ENCODE peak calls at places on chromosomes 12 and 14, in nine cellular contexts. One of them, this sample, is unnamed. For H3K27me3 and H3K36me3, the result is how much of the 10 kb centered on the place peaks cover.

GRCh38 chr14:93984070-93984469 is 7.7 kb upstream of the ASB2 start:
- DNase-seq in RWPE2: no peak
- DNase-seq in CD8-positive, alpha-beta T cell: no peak
- DNase-seq in GM06990: no peak
- DNase-seq in astrocyte: peak
- DNase-seq in uterus: no peak
- DNase-seq in bronchial epithelial cell: peak
- DNase-seq in tibial nerve: no peak
- DNase-seq in heart right ventricle: no peak
- DNase-seq in this sample: no peak

GRCh38 chr14:52852810-52853521 is 61.6 kb upstream of the GNPNAT1 start:
- DNase-seq in heart right ventricle: no peak
- DNase-seq in tibial nerve: no peak
- DNase-seq in astrocyte: no peak
- DNase-seq in RWPE2: no peak
- DNase-seq in GM06990: no peak
- DNase-seq in bronchial epithelial cell: no peak
- DNase-seq in uterus: no peak
- DNase-seq in CD8-positive, alpha-beta T cell: no peak
- DNase-seq in this sample: no peak

GRCh38 chr14:20743556-20743955 is 2.1 kb upstream of the EDDM3A start:
- DNase-seq in CD8-positive, alpha-beta T cell: no peak
- DNase-seq in tibial nerve: no peak
- DNase-seq in astrocyte: no peak
- DNase-seq in GM06990: no peak
- DNase-seq in uterus: no peak
- DNase-seq in RWPE2: no peak
- DNase-seq in heart right ventricle: no peak
- DNase-seq in bronchial epithelial cell: peak
- DNase-seq in this sample: no peak

GRCh38 chr12:55470088-55470830 is at the start of gene OR6C70:
- DNase-seq in astrocyte: no peak
- DNase-seq in tibial nerve: no peak
- DNase-seq in bronchial epithelial cell: peak
- DNase-seq in heart right ventricle: no peak
- DNase-seq in uterus: no peak
- DNase-seq in GM06990: no peak
- DNase-seq in RWPE2: no peak
- DNase-seq in CD8-positive, alpha-beta T cell: no peak
- DNase-seq in this sample: no peak

GRCh38 chr12:43835656-43836454 is at the start of gene TMEM117:
- DNase-seq in RWPE2: no peak
- DNase-seq in astrocyte: peak
- DNase-seq in bronchial epithelial cell: peak
- DNase-seq in heart right ventricle: peak
- DNase-seq in CD8-positive, alpha-beta T cell: peak
- DNase-seq in GM06990: peak
- DNase-seq in uterus: peak
- DNase-seq in tibial nerve: peak
- DNase-seq in this sample: peak

GRCh38 chr14:21070610-21071224 is 613 bp downstream of the ARHGEF40 start:
- DNase-seq in uterus: peak
- DNase-seq in CD8-positive, alpha-beta T cell: no peak
- DNase-seq in bronchial epithelial cell: no peak
- DNase-seq in astrocyte: peak
- DNase-seq in RWPE2: no peak
- DNase-seq in GM06990: no peak
- DNase-seq in tibial nerve: peak
- DNase-seq in heart right ventricle: peak
- DNase-seq in this sample: no peak

GRCh38 chr12:124094733-124095132 is 121.7 kb downstream of the ZNF664 start:
- DNase-seq in bronchial epithelial cell: no peak
- DNase-seq in astrocyte: no peak
- DNase-seq in tibial nerve: no peak
- DNase-seq in RWPE2: no peak
- DNase-seq in heart right ventricle: no peak
- DNase-seq in GM06990: no peak
- DNase-seq in uterus: no peak
- DNase-seq in CD8-positive, alpha-beta T cell: no peak
- DNase-seq in this sample: no peak

GRCh38 chr12:24565300-24565699 is 383.6 kb downstream of the BCAT1 start:
- DNase-seq in tibial nerve: no peak
- DNase-seq in RWPE2: no peak
- DNase-seq in astrocyte: no peak
- DNase-seq in heart right ventricle: no peak
- DNase-seq in uterus: no peak
- DNase-seq in bronchial epithelial cell: no peak
- DNase-seq in CD8-positive, alpha-beta T cell: no peak
- DNase-seq in GM06990: no peak
- DNase-seq in this sample: no peak

GRCh38 chr12:6167327-6168280 is 32.6 kb upstream of the CD9 start:
- DNase-seq in astrocyte: peak
- DNase-seq in CD8-positive, alpha-beta T cell: peak
- DNase-seq in RWPE2: no peak
- DNase-seq in bronchial epithelial cell: peak
- DNase-seq in GM06990: peak
- DNase-seq in heart right ventricle: no peak
- DNase-seq in uterus: peak
- DNase-seq in tibial nerve: peak
- DNase-seq in this sample: peak

GRCh38 chr12:48788522-48788851 is 402 bp downstream of the ADCY6 start:
- DNase-seq in heart right ventricle: peak
- DNase-seq in astrocyte: no peak
- DNase-seq in RWPE2: no peak
- DNase-seq in CD8-positive, alpha-beta T cell: no peak
- DNase-seq in bronchial epithelial cell: no peak
- DNase-seq in tibial nerve: no peak
- DNase-seq in GM06990: no peak
- DNase-seq in uterus: no peak
- DNase-seq in this sample: no peak

GRCh38 chr14:106094654-106095189 is 568.3 kb downstream of the TMEM121 start:
- DNase-seq in RWPE2: no peak
- DNase-seq in CD8-positive, alpha-beta T cell: no peak
- DNase-seq in uterus: no peak
- DNase-seq in tibial nerve: no peak
- DNase-seq in bronchial epithelial cell: no peak
- DNase-seq in astrocyte: no peak
- DNase-seq in heart right ventricle: no peak
- DNase-seq in GM06990: no peak
- DNase-seq in this sample: no peak

GRCh38 chr12:116735951-116736599 is 1.8 kb downstream of the SPRING1 start:
- DNase-seq in CD8-positive, alpha-beta T cell: no peak
- DNase-seq in heart right ventricle: no peak
- DNase-seq in bronchial epithelial cell: no peak
- DNase-seq in GM06990: no peak
- DNase-seq in RWPE2: no peak
- DNase-seq in astrocyte: no peak
- DNase-seq in uterus: no peak
- DNase-seq in tibial nerve: no peak
- DNase-seq in this sample: no peak

GRCh38 chr12:26857465-26858176 is 24.6 kb upstream of the ITPR2 start:
- DNase-seq in astrocyte: no peak
- DNase-seq in heart right ventricle: no peak
- DNase-seq in uterus: no peak
- DNase-seq in GM06990: no peak
- DNase-seq in RWPE2: no peak
- DNase-seq in CD8-positive, alpha-beta T cell: no peak
- DNase-seq in bronchial epithelial cell: no peak
- DNase-seq in tibial nerve: no peak
- DNase-seq in this sample: no peak

GRCh38 chr14:49986344-49987014 is 93.6 kb downstream of the ARF6 start:
- DNase-seq in GM06990: no peak
- DNase-seq in RWPE2: no peak
- DNase-seq in astrocyte: peak
- DNase-seq in bronchial epithelial cell: no peak
- DNase-seq in CD8-positive, alpha-beta T cell: no peak
- DNase-seq in uterus: no peak
- DNase-seq in heart right ventricle: no peak
- DNase-seq in tibial nerve: no peak
- DNase-seq in this sample: no peak

GRCh38 chr12:102344691-102345090 is 135.7 kb downstream of the IGF1 start:
- DNase-seq in bronchial epithelial cell: peak
- DNase-seq in uterus: no peak
- DNase-seq in CD8-positive, alpha-beta T cell: no peak
- DNase-seq in GM06990: no peak
- DNase-seq in tibial nerve: no peak
- DNase-seq in heart right ventricle: no peak
- DNase-seq in RWPE2: no peak
- DNase-seq in astrocyte: no peak
- DNase-seq in this sample: no peak

GRCh38 chr12:24560867-24561266 is 388.0 kb downstream of the BCAT1 start:
- DNase-seq in GM06990: no peak
- DNase-seq in heart right ventricle: peak
- DNase-seq in CD8-positive, alpha-beta T cell: no peak
- DNase-seq in tibial nerve: no peak
- DNase-seq in astrocyte: no peak
- DNase-seq in uterus: no peak
- DNase-seq in RWPE2: no peak
- DNase-seq in bronchial epithelial cell: no peak
- DNase-seq in this sample: no peak

GRCh38 chr12:124053855-124054254 is 80.8 kb downstream of the ZNF664 start:
- DNase-seq in RWPE2: no peak
- DNase-seq in astrocyte: peak
- DNase-seq in bronchial epithelial cell: peak
- DNase-seq in heart right ventricle: peak
- DNase-seq in CD8-positive, alpha-beta T cell: no peak
- DNase-seq in GM06990: no peak
- DNase-seq in tibial nerve: peak
- DNase-seq in uterus: peak
- DNase-seq in this sample: no peak

GRCh38 chr12:13049816-13050215 is 5.6 kb downstream of the FAM234B start:
- DNase-seq in GM06990: no peak
- DNase-seq in heart right ventricle: no peak
- DNase-seq in uterus: no peak
- DNase-seq in astrocyte: peak
- DNase-seq in bronchial epithelial cell: no peak
- DNase-seq in CD8-positive, alpha-beta T cell: no peak
- DNase-seq in RWPE2: no peak
- DNase-seq in tibial nerve: no peak
- DNase-seq in this sample: no peak

GRCh38 chr14:104293231-104293841 is 154.9 kb downstream of the KIF26A start:
- DNase-seq in bronchial epithelial cell: no peak
- DNase-seq in tibial nerve: no peak
- DNase-seq in RWPE2: peak
- DNase-seq in heart right ventricle: peak
- DNase-seq in astrocyte: no peak
- DNase-seq in GM06990: no peak
- DNase-seq in CD8-positive, alpha-beta T cell: no peak
- DNase-seq in uterus: no peak
- DNase-seq in this sample: no peak

GRCh38 chr12:2974560-2974971 is 15.4 kb downstream of the TEAD4 start:
- DNase-seq in uterus: no peak
- DNase-seq in CD8-positive, alpha-beta T cell: no peak
- DNase-seq in heart right ventricle: no peak
- DNase-seq in GM06990: no peak
- DNase-seq in astrocyte: peak
- DNase-seq in tibial nerve: no peak
- DNase-seq in RWPE2: no peak
- DNase-seq in bronchial epithelial cell: no peak
- DNase-seq in this sample: no peak

GRCh38 chr14:61524211-61524806 is 171.0 kb upstream of the HIF1A start:
- DNase-seq in uterus: no peak
- DNase-seq in astrocyte: peak
- DNase-seq in CD8-positive, alpha-beta T cell: no peak
- DNase-seq in heart right ventricle: no peak
- DNase-seq in bronchial epithelial cell: peak
- DNase-seq in RWPE2: no peak
- DNase-seq in GM06990: no peak
- DNase-seq in tibial nerve: no peak
- DNase-seq in this sample: no peak

GRCh38 chr12:20695232-20695631 is at the start of gene SLCO1C1:
- DNase-seq in bronchial epithelial cell: no peak
- DNase-seq in astrocyte: no peak
- DNase-seq in CD8-positive, alpha-beta T cell: no peak
- DNase-seq in GM06990: no peak
- DNase-seq in RWPE2: no peak
- DNase-seq in tibial nerve: no peak
- DNase-seq in heart right ventricle: no peak
- DNase-seq in uterus: no peak
- DNase-seq in this sample: no peak

GRCh38 chr12:108947097-108947496 is 67.2 kb downstream of the DAO start:
- DNase-seq in astrocyte: no peak
- DNase-seq in RWPE2: no peak
- DNase-seq in bronchial epithelial cell: no peak
- DNase-seq in uterus: no peak
- DNase-seq in CD8-positive, alpha-beta T cell: no peak
- DNase-seq in heart right ventricle: no peak
- DNase-seq in tibial nerve: no peak
- DNase-seq in GM06990: no peak
- DNase-seq in this sample: no peak

GRCh38 chr12:89252284-89252683 is 100.0 kb downstream of the DUSP6 start:
- DNase-seq in RWPE2: no peak
- DNase-seq in heart right ventricle: no peak
- DNase-seq in CD8-positive, alpha-beta T cell: no peak
- DNase-seq in GM06990: no peak
- DNase-seq in tibial nerve: no peak
- DNase-seq in uterus: no peak
- DNase-seq in astrocyte: peak
- DNase-seq in bronchial epithelial cell: peak
- DNase-seq in this sample: no peak
- H3K27me3 ChIP-seq in RWPE2: under half
- H3K27me3 ChIP-seq in heart right ventricle: under half
- H3K27me3 ChIP-seq in CD8-positive, alpha-beta T cell: under half
- H3K27me3 ChIP-seq in GM06990: under half
- H3K27me3 ChIP-seq in tibial nerve: under half
- H3K27me3 ChIP-seq in uterus: under half
- H3K27me3 ChIP-seq in astrocyte: under half
- H3K27me3 ChIP-seq in bronchial epithelial cell: under half
- H3K27me3 ChIP-seq in this sample: under half

GRCh38 chr12:131761638-131762037 is 50.7 kb downstream of the SFSWAP start:
- DNase-seq in uterus: no peak
- DNase-seq in GM06990: no peak
- DNase-seq in bronchial epithelial cell: no peak
- DNase-seq in heart right ventricle: no peak
- DNase-seq in tibial nerve: no peak
- DNase-seq in CD8-positive, alpha-beta T cell: no peak
- DNase-seq in RWPE2: no peak
- DNase-seq in astrocyte: no peak
- DNase-seq in this sample: no peak
- H3K36me3 ChIP-seq in uterus: under half
- H3K36me3 ChIP-seq in GM06990: under half
- H3K36me3 ChIP-seq in bronchial epithelial cell: under half
- H3K36me3 ChIP-seq in heart right ventricle: under half
- H3K36me3 ChIP-seq in tibial nerve: under half
- H3K36me3 ChIP-seq in CD8-positive, alpha-beta T cell: half or more
- H3K36me3 ChIP-seq in RWPE2: half or more
- H3K36me3 ChIP-seq in astrocyte: under half
- H3K36me3 ChIP-seq in this sample: under half

GRCh38 chr14:77151245-77151644 is 9.7 kb upstream of the ZDHHC22 start:
- DNase-seq in uterus: no peak
- DNase-seq in bronchial epithelial cell: no peak
- DNase-seq in tibial nerve: no peak
- DNase-seq in GM06990: no peak
- DNase-seq in heart right ventricle: no peak
- DNase-seq in astrocyte: no peak
- DNase-seq in CD8-positive, alpha-beta T cell: no peak
- DNase-seq in RWPE2: no peak
- DNase-seq in this sample: no peak
- TF ChIP-seq CTCF in uterus: no peak
- TF ChIP-seq CTCF in bronchial epithelial cell: peak
- TF ChIP-seq CTCF in tibial nerve: no peak
- TF ChIP-seq CTCF in GM06990: peak
- TF ChIP-seq CTCF in heart right ventricle: peak
- TF ChIP-seq CTCF in astrocyte: peak
- TF ChIP-seq CTCF in CD8-positive, alpha-beta T cell: no peak
- TF ChIP-seq CTCF in RWPE2: peak
- TF ChIP-seq CTCF in this sample: peak

GRCh38 chr14:28770061-28770460 is 3.5 kb downstream of the FOXG1 start:
- DNase-seq in uterus: no peak
- DNase-seq in astrocyte: no peak
- DNase-seq in bronchial epithelial cell: no peak
- DNase-seq in CD8-positive, alpha-beta T cell: no peak
- DNase-seq in GM06990: no peak
- DNase-seq in RWPE2: no peak
- DNase-seq in heart right ventricle: no peak
- DNase-seq in tibial nerve: no peak
- DNase-seq in this sample: no peak
- H3K27me3 ChIP-seq in uterus: half or more
- H3K27me3 ChIP-seq in astrocyte: half or more
- H3K27me3 ChIP-seq in bronchial epithelial cell: half or more
- H3K27me3 ChIP-seq in CD8-positive, alpha-beta T cell: under half
- H3K27me3 ChIP-seq in GM06990: under half
- H3K27me3 ChIP-seq in RWPE2: half or more
- H3K27me3 ChIP-seq in heart right ventricle: half or more
- H3K27me3 ChIP-seq in tibial nerve: half or more
- H3K27me3 ChIP-seq in this sample: under half